ENCODE peak calls at places on chromosomes 16 and 17, in seven cellular contexts. P is transverse colon, Q is fibroblast of mammary gland, A is lower lobe of right lung, W is AG10803, E is H1, N is cardiac fibroblast. R is an unnamed sample.

GRCh38 chr16:24552705-24553104 is 13.3 kb downstream of the RBBP6 start:
- DNase-seq in P (no peak), Q (no peak), A (no peak), W (no peak), E (no peak), N (no peak), R (no peak)

GRCh38 chr17:18246109-18246725 is 12.3 kb downstream of the FLII start:
- DNase-seq in P (no peak), Q (no peak), A (no peak), W (no peak), E (no peak), N (no peak), R (no peak)

GRCh38 chr16:48126801-48127644 is 28.8 kb downstream of the ABCC12 start:
- DNase-seq in P (no peak), Q (peak; percentile 98), A (peak; percentile 79), W (peak; percentile 98), E (no peak), N (peak; percentile 88), R (peak; percentile 99)

GRCh38 chr17:43772877-43773648 is 5.7 kb downstream of the DUSP3 start:
- DNase-seq in P (no peak), Q (no peak), A (peak; percentile 60), W (no peak), E (no peak), N (no peak), R (no peak)

GRCh38 chr16:27677300-27677699 is 127.4 kb downstream of the KATNIP start:
- DNase-seq in P (no peak), Q (no peak), A (no peak), W (no peak), E (no peak), N (peak; percentile 48), R (no peak)

GRCh38 chr17:41147531-41148204 is 2.0 kb downstream of the KRTAP4-5 start:
- DNase-seq in P (no peak), Q (no peak), A (no peak), W (no peak), E (no peak), N (no peak), R (no peak)

GRCh38 chr16:79316004-79316458 is 284.5 kb downstream of the MAF start:
- DNase-seq in P (no peak), Q (no peak), A (no peak), W (no peak), E (no peak), N (no peak), R (no peak)

GRCh38 chr16:23082161-23082788 is 67.0 kb downstream of the USP31 start:
- DNase-seq in P (no peak), Q (no peak), A (no peak), W (peak; percentile 56), E (no peak), N (peak; percentile 15), R (no peak)

GRCh38 chr17:82754297-82755208 is 2.7 kb downstream of the TBCD start:
- DNase-seq in P (peak; percentile 39), Q (peak; percentile 66), A (peak; percentile 24), W (no peak), E (peak; percentile 68), N (no peak), R (peak; percentile 47)

GRCh38 chr16:73152731-73153130 is 104.8 kb upstream of the ZFHX3 start:
- DNase-seq in P (no peak), Q (no peak), A (no peak), W (no peak), E (peak; percentile 56), N (no peak), R (peak; percentile 65)

GRCh38 chr16:22671301-22672076 is 142.5 kb upstream of the HS3ST2 start:
- DNase-seq in P (no peak), Q (peak; percentile 51), A (no peak), W (peak; percentile 20), E (peak; percentile 48), N (peak; percentile 48), R (no peak)

GRCh38 chr17:42928714-42929496 is 28.3 kb downstream of the G6PC1 start:
- DNase-seq in P (peak; percentile 18), Q (peak; percentile 91), A (peak; percentile 53), W (peak; percentile 82), E (peak; percentile 54), N (peak; percentile 94), R (peak; percentile 82)

GRCh38 chr17:30808785-30809286 is 15.7 kb downstream of the CRLF3 start:
- DNase-seq in P (no peak), Q (no peak), A (no peak), W (no peak), E (no peak), N (no peak), R (no peak)

GRCh38 chr16:57539072-57539796 is 2.9 kb upstream of the CCDC102A start:
- DNase-seq in P (no peak), Q (peak; percentile 5), A (peak; percentile 14), W (no peak), E (no peak), N (peak; percentile 49), R (no peak)

GRCh38 chr17:81401727-81402529 is 6.7 kb downstream of the BAHCC1 start:
- DNase-seq in P (peak; percentile 55), Q (peak; percentile 70), A (no peak), W (peak; percentile 51), E (no peak), N (peak; percentile 74), R (peak; percentile 81)
- H3K4me3 ChIP-seq in P (peak overlapping the region; percentile 12), Q (no peak overlapping the region), A (peak overlapping the region; percentile 28), W (peak overlapping the region; percentile 69), E (no peak overlapping the region), N (no peak overlapping the region), R (peak overlapping the region; percentile 27)

GRCh38 chr17:5793899-5794298 is 209.6 kb upstream of the NLRP1 start:
- DNase-seq in P (no peak), Q (peak; percentile 11), A (no peak), W (no peak), E (no peak), N (peak; percentile 57), R (peak; percentile 10)
- TF ChIP-seq CTCF in P (no peak), Q (peak; percentile 13), A (no peak), W (peak; percentile 27), E (peak; percentile 49), N (peak; percentile 42), R (peak; percentile 33)

DNA sequence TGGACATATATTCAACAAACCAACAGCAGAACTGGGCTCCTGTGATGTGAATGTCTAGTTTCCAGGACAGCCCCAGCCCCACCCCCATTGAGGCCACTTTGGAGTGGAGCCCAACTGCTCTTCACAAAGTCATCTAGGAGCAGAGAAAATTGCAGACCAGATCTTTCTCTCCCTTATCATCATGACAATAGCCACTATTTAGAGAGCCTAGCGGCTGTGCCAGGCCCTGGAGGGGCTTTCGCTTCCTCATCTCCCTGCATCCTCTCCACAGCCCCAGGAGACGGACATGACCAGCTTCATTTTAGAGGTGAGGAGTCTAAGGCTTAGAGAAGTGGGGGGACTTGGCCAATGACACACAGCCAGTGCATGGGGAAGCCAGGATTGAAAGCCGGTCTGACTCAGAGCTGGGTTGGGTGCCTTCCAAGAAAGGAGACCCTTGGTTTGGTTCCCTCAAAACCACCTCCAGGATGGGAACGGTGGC is 1.4 kb downstream of the PRSS8 start:
- DNase-seq in P (no peak), Q (peak; percentile 16), A (no peak), W (no peak), E (no peak), N (no peak), R (no peak)
- H3K4me3 ChIP-seq in P (peak overlapping the region; percentile 63), Q (no peak overlapping the region), A (peak overlapping the region; percentile 54), W (no peak overlapping the region), E (peak overlapping the region; percentile 87), N (no peak overlapping the region), R (no peak overlapping the region)

GRCh38 chr17:22310717-22311686 is 618.7 kb downstream of the KCNJ18 start:
- DNase-seq in P (no peak), Q (no peak), A (no peak), W (no peak), E (no peak), N (no peak), R (no peak)
- TF ChIP-seq CTCF in P (no peak), Q (no peak), A (no peak), W (no peak), E (no peak), N (no peak), R (no peak)

DNA sequence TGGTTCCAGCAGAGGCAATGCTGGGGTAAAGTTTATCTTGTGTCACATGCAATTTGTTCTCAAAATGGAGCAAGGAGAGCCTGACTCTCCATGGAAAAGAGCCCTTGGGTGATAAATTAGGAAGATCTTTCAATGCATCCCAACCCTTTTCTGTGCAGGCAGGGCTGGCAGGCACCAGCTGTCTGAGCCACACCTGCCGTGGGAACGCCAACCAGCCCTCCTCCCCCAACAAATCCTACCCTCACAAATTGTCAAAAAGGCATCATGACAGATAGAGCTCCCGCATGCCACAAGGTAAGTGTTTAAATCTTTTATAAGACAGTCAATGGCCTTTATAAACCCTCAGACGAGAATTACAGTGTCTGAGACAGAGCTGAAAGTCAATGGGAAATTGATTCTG is 418.5 kb upstream of the CDH5 start:
- DNase-seq in P (no peak), Q (no peak), A (no peak), W (no peak), E (no peak), N (no peak), R (no peak)
- H3K4me3 ChIP-seq in P (no peak overlapping the region), Q (no peak overlapping the region), A (no peak overlapping the region), W (no peak overlapping the region), E (no peak overlapping the region), N (no peak overlapping the region), R (no peak overlapping the region)

GRCh38 chr17:1947229-1947742 is 77.8 kb downstream of the RTN4RL1 start:
- DNase-seq in P (no peak), Q (no peak), A (peak; percentile 59), W (no peak), E (no peak), N (no peak), R (no peak)

GRCh38 chr17:1943432-1943802 is 81.7 kb downstream of the RTN4RL1 start:
- DNase-seq in P (no peak), Q (no peak), A (no peak), W (no peak), E (no peak), N (no peak), R (no peak)

GRCh38 chr17:1947743-1948516 is 77.2 kb downstream of the RTN4RL1 start:
- DNase-seq in P (no peak), Q (no peak), A (no peak), W (no peak), E (no peak), N (no peak), R (no peak)

GRCh38 chr17:1946021-1946932 is 78.9 kb downstream of the RTN4RL1 start:
- DNase-seq in P (no peak), Q (no peak), A (no peak), W (no peak), E (no peak), N (no peak), R (no peak)

DNA sequence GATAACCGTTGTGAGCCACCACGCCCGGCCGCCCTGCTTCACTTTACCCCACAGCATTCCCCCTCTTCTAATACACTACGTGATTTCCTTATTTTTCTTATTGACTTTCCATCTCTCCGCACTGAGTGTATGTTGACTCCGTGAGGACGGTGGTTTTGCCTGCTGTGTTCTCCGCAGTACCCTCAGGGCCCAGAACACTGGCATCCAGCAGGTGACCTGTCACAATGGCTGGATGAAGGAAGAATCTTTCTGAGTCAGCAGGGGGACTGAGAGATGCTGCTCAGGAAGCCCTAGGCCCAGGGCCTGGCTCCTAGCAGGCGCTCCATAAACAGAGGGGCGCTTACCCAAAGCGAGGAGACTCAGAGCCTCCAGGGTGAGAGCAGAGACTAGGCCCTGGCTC is 79.5 kb downstream of the RTN4RL1 start:
- DNase-seq in P (no peak), Q (no peak), A (no peak), W (no peak), E (no peak), N (no peak), R (no peak)
- TF ChIP-seq CTCF in P (no peak), Q (no peak), A (no peak), W (no peak), E (no peak), N (no peak), R (no peak)

GRCh38 chr17:81196505-81197408 is 26.0 kb downstream of the CEP131 start:
- DNase-seq in P (no peak), Q (no peak), A (no peak), W (no peak), E (no peak), N (no peak), R (no peak)
- H3K4me3 ChIP-seq in P (no peak overlapping the region), Q (no peak overlapping the region), A (peak overlapping the region; percentile 20), W (no peak overlapping the region), E (no peak overlapping the region), N (no peak overlapping the region), R (no peak overlapping the region)

R was measured in fibroblast of villous mesenchyme.